ENCODE peak calls at places on chromosomes 12 and 14, in ten cellular contexts. X is ascending aorta, B is lower leg skin, H is HCT116, Q is ovary, Y is Panc1, J is neuronal stem cell, V is AG04449, W is tibial artery, C is MG63. Z is an unnamed sample.

GRCh38 chr12:67508830-67509229 is 139.7 kb upstream of the DYRK2 start:
- DNase-seq in X (no peak), B (no peak), H (no peak), Q (no peak), Y (no peak), J (no peak), V (no peak), W (no peak), C (no peak), Z (no peak)

GRCh38 chr12:41142376-41142775 is 45.7 kb upstream of the PDZRN4 start:
- DNase-seq in X (no peak), B (no peak), H (no peak), Q (no peak), Y (no peak), J (no peak), V (no peak), W (no peak), C (no peak), Z (no peak)

GRCh38 chr14:54025661-54026060 is 69.0 kb upstream of the BMP4 start:
- DNase-seq in X (no peak), B (no peak), H (peak; percentile 43), Q (no peak), Y (no peak), J (no peak), V (no peak), W (no peak), C (peak; percentile 2), Z (peak; percentile 31)

GRCh38 chr14:52910597-52910996 is 40.3 kb downstream of the FERMT2 start:
- DNase-seq in X (no peak), B (no peak), H (no peak), Q (no peak), Y (no peak), J (no peak), V (no peak), W (no peak), C (no peak), Z (no peak)

GRCh38 chr14:39023939-39024871 is 78.8 kb downstream of the SEC23A start:
- DNase-seq in X (no peak), B (no peak), H (no peak), Q (no peak), Y (no peak), J (no peak), V (no peak), W (no peak), C (no peak), Z (no peak)

GRCh38 chr12:108701779-108702435 is 29.4 kb downstream of the CORO1C start:
- DNase-seq in X (no peak), B (no peak), H (no peak), Q (no peak), Y (no peak), J (no peak), V (no peak), W (no peak), C (no peak), Z (peak; percentile 52)

GRCh38 chr12:76649091-76649490 is 89.5 kb upstream of the OSBPL8 start:
- DNase-seq in X (no peak), B (no peak), H (no peak), Q (no peak), Y (no peak), J (no peak), V (no peak), W (no peak), C (no peak), Z (no peak)

GRCh38 chr12:1760566-1761382 is 59.6 kb upstream of the LRTM2 start:
- DNase-seq in X (no peak), B (no peak), H (peak; percentile 68), Q (no peak), Y (no peak), J (no peak), V (no peak), W (no peak), C (peak; percentile 30), Z (peak; percentile 12)

GRCh38 chr14:94129758-94130414 is 482 bp upstream of the IFI27L2 start:
- DNase-seq in X (peak; percentile 72), B (peak; percentile 41), H (peak; percentile 56), Q (peak; percentile 61), Y (no peak), J (peak; percentile 42), V (no peak), W (no peak), C (peak; percentile 34), Z (peak; percentile 42)

GRCh38 chr14:46344327-46344937 is 307.1 kb downstream of the RPL10L start:
- DNase-seq in X (no peak), B (no peak), H (peak; percentile 3), Q (no peak), Y (peak; percentile 13), J (peak; percentile 21), V (no peak), W (no peak), C (no peak), Z (peak; percentile 11)

DNA sequence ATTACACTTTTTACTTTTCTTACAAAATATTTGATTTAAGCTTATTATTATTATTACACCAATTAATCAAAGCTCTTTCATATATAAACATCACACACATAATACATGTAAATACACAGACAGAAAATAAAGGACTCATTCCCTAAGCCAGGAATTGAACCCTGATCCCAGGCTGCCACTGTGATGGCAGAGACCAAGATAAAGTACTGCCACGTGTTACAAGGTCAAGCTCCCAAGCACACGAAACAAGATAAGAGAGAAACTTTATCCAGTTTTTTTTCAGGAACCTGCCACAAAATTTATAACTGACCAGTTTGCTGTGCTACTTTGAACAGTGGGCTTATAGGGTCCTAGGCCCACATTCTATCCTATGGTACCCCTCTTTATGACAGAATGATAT is 111.3 kb downstream of the EML1 start:
- DNase-seq in X (no peak), B (no peak), H (no peak), Q (no peak), Y (no peak), J (no peak), V (no peak), W (no peak), C (no peak), Z (no peak)
- H3K4me3 ChIP-seq in X (no peak overlapping the region), B (no peak overlapping the region), H (no peak overlapping the region), Q (no peak overlapping the region), Y (no peak overlapping the region), J (no peak overlapping the region), V (no peak overlapping the region), W (no peak overlapping the region), C (no peak overlapping the region), Z (no peak overlapping the region)

DNA sequence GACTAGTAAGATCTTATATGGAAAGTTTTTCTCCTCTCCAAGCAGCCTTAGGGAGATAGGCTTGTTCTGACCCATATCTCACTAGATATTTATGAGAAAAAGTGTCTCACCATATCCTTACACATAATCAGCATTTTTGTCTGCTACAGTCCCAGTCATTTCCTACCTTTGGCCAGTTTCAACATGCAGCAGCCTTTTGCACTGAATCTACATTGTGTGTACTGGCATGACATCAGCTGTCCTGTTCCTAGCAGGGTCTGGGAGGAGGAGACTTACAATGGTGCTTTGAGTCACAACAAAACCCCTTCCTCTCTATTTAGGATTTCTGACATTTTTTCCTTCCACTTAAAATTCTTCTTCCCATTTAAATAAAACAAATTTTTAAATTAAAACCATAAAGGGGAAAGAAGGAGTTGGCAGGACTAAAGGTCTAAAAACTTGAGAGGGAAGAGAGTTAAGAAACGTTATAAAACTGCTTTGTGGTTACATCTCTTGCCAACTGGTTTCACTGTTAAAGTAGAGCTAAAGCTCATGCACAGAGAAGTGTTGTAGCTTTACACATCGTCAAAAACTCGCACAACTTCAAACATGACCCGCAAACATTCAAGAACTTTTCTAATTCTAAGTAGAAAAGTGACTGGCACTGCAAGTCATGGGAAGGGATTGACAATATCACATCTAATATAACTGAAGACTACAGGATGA is 53.3 kb upstream of the CERS5 start:
- DNase-seq in X (no peak), B (no peak), H (no peak), Q (no peak), Y (no peak), J (no peak), V (no peak), W (no peak), C (peak; percentile 46), Z (peak; percentile 74)
- H3K4me3 ChIP-seq in X (peak overlapping the region; percentile 53), B (no peak overlapping the region), H (peak overlapping the region; percentile 47), Q (peak overlapping the region; percentile 43), Y (peak overlapping the region; percentile 72), J (peak overlapping the region; percentile 55), V (peak overlapping the region; percentile 96), W (peak overlapping the region; percentile 52), C (peak overlapping the region; percentile 68), Z (peak overlapping the region; percentile 64)

GRCh38 chr12:132275110-132275531 is 54.3 kb downstream of the GALNT9 start:
- DNase-seq in X (no peak), B (no peak), H (peak; percentile 82), Q (no peak), Y (no peak), J (peak; percentile 45), V (no peak), W (no peak), C (peak; percentile 95), Z (no peak)
- H3K4me3 ChIP-seq in X (no peak overlapping the region), B (no peak overlapping the region), H (peak overlapping the region; percentile 39), Q (no peak overlapping the region), Y (no peak overlapping the region), J (no peak overlapping the region), V (peak overlapping the region; percentile 27), W (no peak overlapping the region), C (peak overlapping the region; percentile 18), Z (no peak overlapping the region)

DNA sequence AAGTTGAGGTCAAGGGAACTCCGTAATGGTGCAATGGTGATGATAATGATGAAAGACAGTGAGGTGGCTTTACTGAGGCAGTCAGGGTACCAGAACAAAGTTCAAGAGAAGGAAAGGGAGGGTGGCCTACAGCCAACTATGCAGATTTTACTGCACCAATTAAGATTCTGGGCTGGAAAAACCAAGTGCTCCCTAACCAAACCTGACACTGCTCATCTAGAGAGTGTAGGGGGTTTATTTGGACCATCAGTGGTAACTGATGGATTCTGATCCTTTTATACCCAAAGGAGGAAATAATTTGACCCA is 387 bp downstream of the LRRC9 start:
- DNase-seq in X (no peak), B (no peak), H (no peak), Q (no peak), Y (no peak), J (no peak), V (no peak), W (no peak), C (no peak), Z (no peak)
- H3K4me3 ChIP-seq in X (no peak overlapping the region), B (no peak overlapping the region), H (no peak overlapping the region), Q (no peak overlapping the region), Y (no peak overlapping the region), J (peak overlapping the region; percentile 79), V (no peak overlapping the region), W (no peak overlapping the region), C (no peak overlapping the region), Z (no peak overlapping the region)

GRCh38 chr12:65277994-65278575 is 398 bp upstream of the MSRB3 start:
- DNase-seq in X (no peak), B (no peak), H (no peak), Q (no peak), Y (no peak), J (no peak), V (no peak), W (no peak), C (no peak), Z (peak; percentile 13)
- H3K4me3 ChIP-seq in X (peak overlapping the region; percentile 94), B (peak overlapping the region; percentile 69), H (peak overlapping the region; percentile 65), Q (peak overlapping the region; percentile 98), Y (peak overlapping the region; percentile 77), J (peak overlapping the region; percentile 60), V (peak overlapping the region; percentile 90), W (peak overlapping the region; percentile 98), C (peak overlapping the region; percentile 93), Z (peak overlapping the region; percentile 92)

Z was measured in astrocyte of the spinal cord.